ENCODE peak calls at places on chromosomes 1 and 21, in six cellular contexts. L is HCT116, V is H1, M is K562, S is GM12878, P is HepG2. O is an unnamed sample.

GRCh38 chr1:25889470-25889869 is 14.0 kb upstream of the PAQR7 start:
- DNase-seq in P (no peak), M (peak; percentile 69), L (no peak), V (no peak), S (no peak), O (no peak)

GRCh38 chr1:84763912-84764675 is 73.8 kb upstream of the SSX2IP start:
- DNase-seq in L (no peak), V (no peak), M (no peak), P (no peak), S (no peak), O (no peak)

GRCh38 chr1:156104861-156105546 is 9.5 kb upstream of the LMNA start:
- DNase-seq in M (peak; percentile 48), V (no peak), L (no peak), P (peak; percentile 45), S (no peak), O (peak; percentile 76)

GRCh38 chr1:12587981-12588620 is 29.9 kb downstream of the DHRS3 start:
- DNase-seq in M (no peak), S (no peak), P (peak; percentile 78), L (no peak), V (no peak), O (no peak)

GRCh38 chr1:16443975-16444745 is 3.6 kb downstream of the NECAP2 start:
- DNase-seq in S (no peak), M (peak; percentile 57), L (no peak), P (no peak), V (no peak), O (no peak)

GRCh38 chr1:193701729-193702128 is 515.3 kb upstream of the B3GALT2 start:
- DNase-seq in S (no peak), V (no peak), P (no peak), M (no peak), L (no peak), O (no peak)

GRCh38 chr1:226943927-226944326 is 3.8 kb downstream of the COQ8A start:
- DNase-seq in V (no peak), L (no peak), P (no peak), M (no peak), S (no peak), O (no peak)

GRCh38 chr1:223010552-223011229 is 132.4 kb downstream of the TLR5 start:
- DNase-seq in M (no peak), L (no peak), V (no peak), S (no peak), P (peak; percentile 87), O (no peak)

GRCh38 chr21:44853601-44854390 is 19.7 kb downstream of the PTTG1IP start:
- DNase-seq in S (no peak), P (no peak), V (no peak), M (peak; percentile 68), L (no peak), O (no peak)

GRCh38 chr1:160640359-160641123 is 6.3 kb downstream of the SLAMF1 start:
- DNase-seq in M (peak; percentile 24), L (no peak), V (no peak), P (no peak), S (no peak), O (no peak)

GRCh38 chr1:3277623-3278022 is 176.8 kb upstream of the ARHGEF16 start:
- DNase-seq in S (no peak), P (no peak), L (no peak), V (no peak), M (no peak), O (no peak)

GRCh38 chr21:38269567-38269917 is 12.8 kb downstream of the KCNJ15 start:
- DNase-seq in S (peak; percentile 87), V (no peak), L (no peak), P (no peak), M (no peak), O (no peak)

GRCh38 chr1:44985747-44986359 is 542 bp downstream of the EIF2B3 start:
- DNase-seq in V (no peak), M (peak; percentile 38), S (no peak), P (no peak), L (no peak), O (no peak)

GRCh38 chr1:107529511-107530149 is 388.8 kb downstream of the NTNG1 start:
- DNase-seq in M (peak; percentile 57), S (peak; percentile 19), P (peak; percentile 64), L (no peak), V (no peak), O (peak; percentile 34)

GRCh38 chr1:47763456-47764171 is 233.6 kb downstream of the TRABD2B start:
- DNase-seq in L (no peak), M (no peak), V (no peak), S (no peak), P (no peak), O (peak; percentile 16)

GRCh38 chr1:108038837-108039236 is 73.9 kb upstream of the VAV3 start:
- DNase-seq in L (no peak), S (no peak), V (no peak), P (no peak), M (no peak), O (no peak)

GRCh38 chr1:201593200-201593828 is 54.4 kb downstream of the NAV1 start:
- DNase-seq in V (no peak), L (no peak), P (no peak), S (no peak), M (no peak), O (peak; percentile 64)

GRCh38 chr21:42500736-42501135 is 4.7 kb upstream of the RSPH1 start:
- DNase-seq in L (no peak), P (no peak), V (no peak), S (no peak), M (no peak), O (no peak)
- TF ChIP-seq JUND in L (no peak), P (no peak), V (no peak), S (no peak), M (no peak), O (no peak)

GRCh38 chr1:204435886-204436271 is 24.3 kb upstream of the PPP1R15B start:
- DNase-seq in L (no peak), P (no peak), V (no peak), M (no peak), S (no peak), O (no peak)

GRCh38 chr1:204441558-204441957 is 29.9 kb upstream of the PPP1R15B start:
- DNase-seq in L (no peak), S (no peak), M (no peak), P (no peak), V (no peak), O (no peak)

GRCh38 chr1:204437796-204438570 is 26.4 kb upstream of the PPP1R15B start:
- DNase-seq in L (no peak), M (no peak), S (no peak), V (no peak), P (no peak), O (no peak)

GRCh38 chr1:204439976-204440375 is 28.4 kb upstream of the PPP1R15B start:
- DNase-seq in L (no peak), S (no peak), M (no peak), V (no peak), P (no peak), O (no peak)

GRCh38 chr1:204438628-204439027 is 27.0 kb upstream of the PPP1R15B start:
- DNase-seq in M (no peak), S (no peak), L (no peak), V (no peak), P (no peak), O (no peak)
- TF ChIP-seq JUND in M (no peak), S (no peak), L (peak; percentile 11), V (no peak), P (no peak), O (no peak)

DNA sequence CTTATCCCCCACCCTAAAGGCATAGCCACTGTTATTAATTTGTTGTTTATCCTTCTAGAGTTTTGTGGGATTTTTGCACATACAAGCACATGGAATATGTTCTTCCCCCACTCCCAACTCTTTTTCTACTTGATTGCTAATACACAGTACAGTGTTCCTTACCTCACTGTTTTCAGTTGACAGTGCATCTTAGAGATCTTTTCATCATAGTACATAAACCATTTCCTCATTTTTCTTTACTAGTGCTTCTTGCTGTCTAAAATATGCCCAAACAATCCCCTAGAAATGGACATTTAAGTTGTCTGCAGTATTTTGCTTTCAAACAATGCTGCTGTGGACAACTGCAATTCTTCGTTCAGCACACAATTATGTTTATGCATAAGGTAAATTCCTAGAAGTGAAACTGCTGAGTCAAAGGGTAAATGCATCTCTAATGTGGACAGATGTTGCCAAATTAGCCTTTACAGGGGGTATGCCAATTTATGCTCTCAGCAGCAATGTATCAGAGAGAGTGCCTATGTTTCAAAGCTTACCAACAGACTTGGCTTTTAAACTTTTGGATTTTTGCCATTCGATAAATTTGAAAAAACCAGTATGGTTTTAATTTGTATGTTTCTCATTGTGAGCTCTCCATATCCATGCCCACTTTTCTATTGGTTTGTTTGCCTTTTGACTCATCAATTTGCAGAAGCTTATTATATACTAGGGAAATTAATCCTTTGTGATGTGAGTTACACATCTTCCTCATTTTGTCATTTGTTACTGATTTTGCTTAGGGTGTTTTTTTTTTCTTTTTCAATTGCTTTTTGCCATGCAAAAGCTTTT is 132.6 kb downstream of the MRPS6 start:
- DNase-seq in S (peak; percentile 36), M (no peak), V (no peak), P (no peak), L (no peak), O (no peak)
- TF ChIP-seq JUND in S (no peak), M (no peak), V (no peak), P (no peak), L (no peak), O (no peak)

DNA sequence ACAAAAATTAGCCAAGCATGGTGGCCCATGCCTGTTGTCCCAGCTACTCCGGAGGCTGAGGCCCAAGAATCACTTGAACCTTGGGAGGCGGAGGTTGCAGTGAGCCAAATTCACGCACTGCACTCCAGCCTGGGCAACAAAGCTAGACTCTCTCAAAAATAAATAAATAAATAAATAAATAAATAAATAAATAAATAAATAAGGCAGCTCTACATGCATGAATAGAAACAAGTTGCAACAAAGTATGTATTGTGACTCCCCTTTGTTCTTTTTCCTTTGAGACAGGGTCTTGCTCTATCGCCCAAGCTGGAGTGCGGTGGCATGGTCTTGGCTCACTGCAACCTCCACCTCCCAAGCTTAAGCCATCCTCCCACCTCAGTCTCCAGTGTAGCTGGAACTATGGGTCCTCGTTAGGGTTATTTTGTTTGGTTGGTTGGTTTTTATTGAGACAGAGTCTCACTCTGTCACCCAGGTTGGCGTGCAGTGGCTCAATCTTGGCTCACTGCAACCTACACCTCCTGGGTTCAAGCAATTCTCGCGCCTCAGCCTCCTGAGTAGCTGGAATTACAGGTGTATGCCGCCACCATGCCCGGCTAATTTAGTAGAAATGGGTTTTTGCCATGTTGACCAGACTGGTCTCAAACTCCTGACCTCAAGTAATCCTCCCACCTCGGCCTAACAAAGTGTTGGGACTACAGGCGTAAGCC is 8.0 kb downstream of the USP48 start:
- DNase-seq in L (no peak), S (no peak), V (no peak), M (no peak), P (no peak), O (no peak)
- TF ChIP-seq JUND in L (no peak), S (no peak), V (no peak), M (no peak), P (no peak), O (no peak)

DNA sequence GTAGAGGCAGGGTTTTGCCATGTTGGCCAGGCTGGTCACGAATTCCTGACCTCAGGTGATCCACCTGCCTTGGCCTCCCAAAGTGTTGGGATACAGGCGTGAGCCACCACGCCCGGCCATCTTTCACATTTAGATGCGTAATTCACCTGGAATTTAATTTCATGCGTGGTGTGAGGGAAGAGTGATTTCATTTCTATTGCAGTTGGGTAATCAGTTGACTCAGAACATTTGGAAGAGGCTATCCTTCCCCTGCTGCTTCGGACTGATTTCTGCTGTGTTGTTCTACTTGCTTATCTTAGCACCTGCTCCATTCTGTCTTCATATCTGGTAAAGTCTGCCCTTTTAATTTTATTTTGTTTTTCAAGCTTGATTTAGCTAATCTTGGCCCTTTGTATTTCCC is 19.1 kb downstream of the DIP2A start:
- DNase-seq in L (no peak), V (no peak), P (no peak), S (no peak), M (no peak), O (no peak)
- TF ChIP-seq JUND in L (no peak), V (no peak), P (no peak), S (no peak), M (no peak), O (no peak)

O was measured in T47D.